ENCODE peak calls at places on chromosomes 12 and 14, in seven cellular contexts. Z, U, R, T, Y, S and V are unnamed samples.
A peak's percentile ranks its signal among the peaks of the same experiment; 100 is the strongest.

GRCh38 chr12:57983150-57983857 is 41.9 kb downstream of the ATP23 start:
- DNase-seq in Z (peak; percentile 32), U (peak; percentile 52), R (no peak), T (peak; percentile 42), Y (peak; percentile 55), S (peak; percentile 32), V (no peak)

GRCh38 chr12:123971770-123972447 is 722 bp downstream of the CCDC92 start:
- DNase-seq in Z (peak; percentile 40), U (peak; percentile 52), R (no peak), T (peak; percentile 85), Y (peak; percentile 27), S (no peak), V (no peak)

GRCh38 chr12:91774471-91774921 is 371.1 kb downstream of the BTG1 start:
- DNase-seq in Z (peak; percentile 24), U (no peak), R (no peak), T (no peak), Y (no peak), S (peak; percentile 7), V (no peak)

GRCh38 chr14:60862283-60862682 is 118.6 kb downstream of the TRMT5 start:
- DNase-seq in Z (no peak), U (no peak), R (no peak), T (no peak), Y (no peak), S (no peak), V (no peak)

GRCh38 chr14:51576899-51577298 is 74.8 kb upstream of the FRMD6 start:
- DNase-seq in Z (no peak), U (no peak), R (no peak), T (no peak), Y (no peak), S (no peak), V (no peak)

GRCh38 chr12:113070117-113070906 is 13.8 kb downstream of the DTX1 start:
- DNase-seq in Z (peak; percentile 62), U (peak; percentile 92), R (no peak), T (no peak), Y (no peak), S (no peak), V (no peak)

GRCh38 chr12:50677858-50678257 is 86.0 kb upstream of the ATF1 start:
- DNase-seq in Z (no peak), U (no peak), R (no peak), T (no peak), Y (no peak), S (no peak), V (no peak)

GRCh38 chr12:8699714-8700113 is 1.9 kb downstream of the RIMKLB start:
- DNase-seq in Z (no peak), U (no peak), R (no peak), T (no peak), Y (no peak), S (no peak), V (no peak)

GRCh38 chr12:62841841-62842240 is 93.1 kb downstream of the PPM1H start:
- DNase-seq in Z (no peak), U (no peak), R (no peak), T (no peak), Y (no peak), S (no peak), V (no peak)

GRCh38 chr12:116441292-116441691 is 117.9 kb upstream of the MAP1LC3B2 start:
- DNase-seq in Z (no peak), U (no peak), R (no peak), T (no peak), Y (no peak), S (no peak), V (no peak)

GRCh38 chr12:3157581-3158328 is 80.6 kb downstream of the TSPAN9 start:
- DNase-seq in Z (no peak), U (no peak), R (no peak), T (no peak), Y (no peak), S (no peak), V (no peak)

GRCh38 chr12:41277019-41277770 is 89.1 kb downstream of the PDZRN4 start:
- DNase-seq in Z (peak; percentile 48), U (peak; percentile 11), R (no peak), T (peak; percentile 17), Y (peak; percentile 22), S (peak; percentile 5), V (no peak)

GRCh38 chr14:69711065-69711464 is 55.9 kb upstream of the SRSF5 start:
- DNase-seq in Z (no peak), U (no peak), R (no peak), T (no peak), Y (no peak), S (no peak), V (no peak)

GRCh38 chr12:120944645-120945217 is 33.6 kb upstream of the HNF1A start:
- DNase-seq in Z (peak; percentile 69), U (peak; percentile 86), R (no peak), T (peak; percentile 81), Y (peak; percentile 72), S (no peak), V (no peak)

GRCh38 chr12:125742413-125742812 is 677.2 kb downstream of the AACS start:
- DNase-seq in Z (no peak), U (no peak), R (no peak), T (no peak), Y (no peak), S (no peak), V (no peak)

GRCh38 chr12:44531349-44531905 is 344.7 kb downstream of the NELL2 start:
- DNase-seq in Z (no peak), U (no peak), R (no peak), T (no peak), Y (no peak), S (no peak), V (no peak)

GRCh38 chr14:96146131-96146771 is 58.4 kb upstream of the BDKRB2 start:
- DNase-seq in Z (no peak), U (no peak), R (peak; percentile 86), T (no peak), Y (no peak), S (peak; percentile 73), V (peak; percentile 27)

GRCh38 chr12:16300706-16301105 is 23.2 kb upstream of the SLC15A5 start:
- DNase-seq in Z (no peak), U (no peak), R (no peak), T (no peak), Y (no peak), S (no peak), V (no peak)

GRCh38 chr12:100908501-100908900 is 113.9 kb downstream of the ANO4 start:
- DNase-seq in Z (no peak), U (no peak), R (no peak), T (no peak), Y (no peak), S (no peak), V (no peak)

GRCh38 chr12:2691340-2692111 is 103.2 kb upstream of the FKBP4 start:
- DNase-seq in Z (peak; percentile 74), U (peak; percentile 66), R (peak; percentile 82), T (peak; percentile 50), Y (peak; percentile 41), S (no peak), V (peak; percentile 71)

GRCh38 chr14:104343690-104344640 is 205.6 kb downstream of the KIF26A start:
- DNase-seq in Z (no peak), U (no peak), R (no peak), T (peak; percentile 17), Y (no peak), S (no peak), V (no peak)

GRCh38 chr12:15688202-15688736 is 100.9 kb downstream of the EPS8 start:
- DNase-seq in Z (peak; percentile 24), U (peak; percentile 5), R (peak; percentile 88), T (peak; percentile 34), Y (no peak), S (no peak), V (no peak)

GRCh38 chr12:15662983-15663659 is 126.1 kb downstream of the EPS8 start:
- DNase-seq in Z (no peak), U (no peak), R (no peak), T (no peak), Y (no peak), S (no peak), V (no peak)

GRCh38 chr12:76250256-76250655 is 98.0 kb downstream of the BBS10 start:
- DNase-seq in Z (no peak), U (no peak), R (no peak), T (no peak), Y (no peak), S (no peak), V (no peak)

GRCh38 chr14:41609704-41610183 is 3.1 kb downstream of the LRFN5 start:
- DNase-seq in Z (no peak), U (peak; percentile 25), R (no peak), T (peak; percentile 81), Y (peak; percentile 65), S (no peak), V (peak; percentile 74)

GRCh38 chr12:30795410-30795659 is 40.6 kb upstream of the CAPRIN2 start:
- DNase-seq in Z (no peak), U (no peak), R (no peak), T (no peak), Y (no peak), S (no peak), V (no peak)

GRCh38 chr12:104219908-104220404 is 4.4 kb downstream of the TXNRD1 start:
- DNase-seq in Z (no peak), U (peak; percentile 83), R (no peak), T (no peak), Y (no peak), S (peak; percentile 70), V (no peak)

DNA sequence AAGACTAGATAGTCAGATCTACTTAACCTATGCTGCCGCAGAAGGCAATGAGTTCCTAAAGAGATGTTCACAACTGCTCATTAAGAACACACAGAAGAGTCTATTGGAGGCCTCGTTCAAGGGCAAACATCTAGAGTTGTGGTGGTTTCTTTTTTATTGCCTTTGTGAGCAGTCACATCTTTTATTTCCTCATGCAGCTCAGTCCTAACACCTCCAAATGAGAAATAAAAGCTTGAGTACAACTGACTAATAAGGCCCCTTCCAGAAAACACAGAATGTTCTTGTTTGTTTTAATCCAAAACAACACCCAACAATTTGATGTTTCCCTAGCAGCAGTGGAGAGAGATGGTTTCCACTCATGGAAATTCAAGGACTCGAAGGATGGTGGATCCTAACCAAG is 123.5 kb upstream of the NOS1 start:
- DNase-seq in Z (no peak), U (no peak), R (no peak), T (no peak), Y (no peak), S (no peak), V (no peak)
- TF ChIP-seq CTCF in Z (no peak), U (no peak), R (no peak), T (no peak), Y (no peak), S (no peak), V (no peak)

GRCh38 chr14:97185186-97185585 is 388.0 kb downstream of the VRK1 start:
- DNase-seq in Z (peak; percentile 61), U (peak; percentile 30), R (no peak), T (no peak), Y (peak; percentile 18), S (no peak), V (no peak)
- TF ChIP-seq CTCF in Z (peak; percentile 52), U (peak; percentile 44), R (no peak), T (peak; percentile 13), Y (peak; percentile 32), S (peak; percentile 4), V (peak; percentile 71)

GRCh38 chr12:66708704-66709443 is 30.0 kb upstream of the GRIP1 start:
- DNase-seq in Z (peak; percentile 26), U (no peak), R (no peak), T (no peak), Y (no peak), S (no peak), V (no peak)
- TF ChIP-seq CTCF in Z (peak; percentile 20), U (peak; percentile 65), R (peak; percentile 61), T (no peak), Y (peak; percentile 91), S (peak; percentile 47), V (peak; percentile 79)

DNA sequence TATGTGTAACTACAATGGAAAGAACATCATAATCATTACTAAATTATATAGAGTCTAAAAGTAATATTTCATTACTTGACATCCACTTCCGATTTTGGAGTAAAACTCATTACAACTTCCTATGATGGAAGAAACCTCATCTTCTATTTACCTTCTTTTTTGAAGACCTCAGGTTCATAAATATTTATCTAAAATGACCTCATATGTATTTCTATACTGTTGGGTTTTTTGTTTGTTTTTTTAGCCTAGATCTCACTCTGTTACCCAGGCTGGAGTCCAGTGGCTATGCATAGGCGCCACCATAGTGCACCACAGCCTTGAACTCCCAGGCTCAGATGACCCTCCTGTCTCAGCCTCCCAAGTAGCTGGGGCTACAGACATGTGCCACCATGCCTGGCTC is 39.9 kb upstream of the BMAL2 start:
- DNase-seq in Z (no peak), U (no peak), R (no peak), T (no peak), Y (no peak), S (no peak), V (no peak)
- TF ChIP-seq CTCF in Z (no peak), U (no peak), R (no peak), T (no peak), Y (no peak), S (no peak), V (no peak)